ENCODE peak calls at places on chromosomes 7 and 10, in ten cellular contexts. L, J, A, V, F, W, Z, Q, E and I are unnamed samples.
A peak's percentile ranks its signal among the peaks of the same experiment; 100 is the strongest.

GRCh38 chr10:43689618-43689954 is 40.9 kb upstream of the ZNF32 start:
- DNase-seq in F (no peak), Q (no peak), W (no peak), Z (peak; percentile 60), V (no peak), A (peak; percentile 60), L (peak; percentile 56), J (peak; percentile 84), E (peak; percentile 51), I (no peak)

GRCh38 chr7:37421820-37422219 is 26.8 kb downstream of the ELMO1 start:
- DNase-seq in A (no peak), F (no peak), W (no peak), Z (no peak), J (no peak), L (no peak), E (no peak), Q (no peak), V (no peak), I (no peak)

GRCh38 chr10:43029043-43029442 is 47.8 kb upstream of the RET start:
- DNase-seq in F (no peak), J (no peak), E (no peak), L (no peak), V (no peak), A (no peak), Q (no peak), Z (no peak), W (no peak), I (no peak)

GRCh38 chr7:111150709-111151108 is 59.8 kb downstream of the LRRN3 start:
- DNase-seq in L (no peak), J (no peak), V (no peak), Q (no peak), Z (no peak), W (no peak), E (no peak), A (no peak), F (no peak), I (no peak)

GRCh38 chr7:36863901-36864701 is 139.8 kb upstream of the AOAH start:
- DNase-seq in Q (no peak), A (peak; percentile 47), E (peak; percentile 50), L (peak; percentile 60), V (no peak), Z (no peak), F (peak; percentile 38), J (no peak), W (no peak), I (no peak)

GRCh38 chr7:2953588-2954407 is 89.9 kb downstream of the CARD11 start:
- DNase-seq in J (no peak), V (no peak), F (no peak), Z (no peak), W (no peak), E (no peak), Q (no peak), L (no peak), A (no peak), I (no peak)

GRCh38 chr7:44665531-44666213 is 59.2 kb downstream of the OGDH start:
- DNase-seq in F (no peak), A (no peak), J (no peak), Q (no peak), W (peak; percentile 76), V (no peak), L (no peak), E (peak; percentile 92), Z (no peak), I (no peak)

GRCh38 chr7:120985130-120985758 is 3.3 kb upstream of the CPED1 start:
- DNase-seq in Q (no peak), F (no peak), J (no peak), L (no peak), V (no peak), W (peak; percentile 23), A (no peak), Z (no peak), E (no peak), I (no peak)

GRCh38 chr7:483656-484364 is 35.8 kb downstream of the PDGFA start:
- DNase-seq in Z (no peak), F (no peak), Q (no peak), W (no peak), J (no peak), E (no peak), A (no peak), L (no peak), V (peak; percentile 21), I (no peak)

GRCh38 chr7:130910949-130911944 is 177.2 kb upstream of the KLF14 start:
- DNase-seq in F (peak; percentile 28), E (peak; percentile 73), L (no peak), Q (no peak), W (peak; percentile 63), Z (no peak), A (no peak), V (no peak), J (no peak), I (no peak)

GRCh38 chr10:78727728-78728127 is 341.0 kb upstream of the ZMIZ1 start:
- DNase-seq in W (no peak), F (no peak), Z (no peak), L (peak; percentile 29), A (peak; percentile 53), J (peak; percentile 21), Q (no peak), V (no peak), E (no peak), I (no peak)

GRCh38 chr7:20383351-20383750 is 52.7 kb downstream of the ITGB8 start:
- DNase-seq in E (no peak), V (no peak), Q (no peak), W (no peak), F (no peak), L (no peak), Z (no peak), J (no peak), A (no peak), I (no peak)

GRCh38 chr10:79601939-79602338 is 8.8 kb upstream of the SFTPA1 start:
- DNase-seq in A (no peak), E (no peak), W (no peak), J (no peak), F (no peak), Z (no peak), L (no peak), Q (no peak), V (no peak), I (no peak)

GRCh38 chr7:25288536-25289283 is 60.4 kb upstream of the NPVF start:
- DNase-seq in Q (no peak), F (no peak), Z (no peak), A (no peak), V (no peak), J (no peak), W (no peak), E (no peak), L (peak; percentile 10), I (no peak)

GRCh38 chr7:64653721-64654401 is 12.1 kb upstream of the ZNF107 start:
- DNase-seq in L (no peak), F (no peak), Z (no peak), W (no peak), V (no peak), J (no peak), E (no peak), A (no peak), Q (no peak), I (no peak)

GRCh38 chr7:64655811-64656210 is 10.1 kb upstream of the ZNF107 start:
- DNase-seq in J (no peak), Q (no peak), A (no peak), V (no peak), F (no peak), Z (no peak), L (no peak), E (no peak), W (no peak), I (no peak)

GRCh38 chr7:64651632-64652165 is 14.2 kb upstream of the ZNF107 start:
- DNase-seq in V (no peak), F (no peak), Z (no peak), E (no peak), W (no peak), Q (no peak), L (no peak), J (no peak), A (no peak), I (no peak)

GRCh38 chr7:64656489-64656888 is 9.4 kb upstream of the ZNF107 start:
- DNase-seq in Z (no peak), E (no peak), L (no peak), V (no peak), F (no peak), A (no peak), Q (no peak), W (no peak), J (no peak), I (no peak)

GRCh38 chr7:64654796-64655548 is 11.0 kb upstream of the ZNF107 start:
- DNase-seq in L (no peak), V (no peak), Q (no peak), W (no peak), Z (no peak), F (no peak), A (no peak), E (no peak), J (no peak), I (no peak)
- H3K9me3 ChIP-seq in L (no peaks in the 10 kb centered on the region), V (no peaks in the 10 kb centered on the region), Q (no peaks in the 10 kb centered on the region), W (peaks cover 7% of the 10 kb centered on the region), Z (peaks cover 2% of the 10 kb centered on the region), F (no peaks in the 10 kb centered on the region), A (no peaks in the 10 kb centered on the region), E (no peaks in the 10 kb centered on the region), J (no peaks in the 10 kb centered on the region), I (no peaks in the 10 kb centered on the region)

DNA sequence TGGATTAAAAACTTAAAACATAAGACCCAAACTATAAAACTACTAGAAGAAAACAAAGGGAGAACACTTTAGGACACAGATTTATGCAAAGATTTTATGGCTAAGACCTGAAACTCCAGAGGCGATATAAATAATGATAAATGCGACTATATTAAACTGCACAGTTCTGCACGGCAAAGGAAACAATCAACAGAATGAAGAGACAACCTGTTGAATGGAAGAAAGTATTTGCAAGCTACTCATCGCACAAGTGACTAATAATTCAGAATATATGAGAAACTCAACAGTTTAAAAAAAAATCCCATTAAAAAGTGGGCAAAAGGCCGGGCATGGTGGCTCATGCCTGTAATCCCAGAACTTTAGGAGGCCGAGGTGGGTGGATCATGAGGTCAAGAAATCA is 73.6 kb downstream of the JMJD1C start:
- DNase-seq in Q (no peak), W (no peak), E (no peak), L (no peak), A (no peak), J (no peak), Z (no peak), V (no peak), F (no peak), I (no peak)
- H3K9me3 ChIP-seq in Q (no peaks in the 10 kb centered on the region), W (peaks cover 2% of the 10 kb centered on the region), E (no peaks in the 10 kb centered on the region), L (peaks cover 5% of the 10 kb centered on the region), A (no peaks in the 10 kb centered on the region), J (no peaks in the 10 kb centered on the region), Z (no peaks in the 10 kb centered on the region), V (no peaks in the 10 kb centered on the region), F (no peaks in the 10 kb centered on the region), I (no peaks in the 10 kb centered on the region)

GRCh38 chr10:130283234-130283574 is 147.0 kb downstream of the GLRX3 start:
- DNase-seq in A (no peak), Z (no peak), J (no peak), F (no peak), Q (no peak), W (no peak), E (no peak), L (no peak), V (no peak), I (no peak)

GRCh38 chr10:130282492-130283233 is 146.5 kb downstream of the GLRX3 start:
- DNase-seq in F (no peak), A (no peak), Z (no peak), J (no peak), L (no peak), W (no peak), E (no peak), V (no peak), Q (no peak), I (no peak)
- H3K9me3 ChIP-seq in F (peaks cover 97% of the 10 kb centered on the region), A (peaks cover 5% of the 10 kb centered on the region), Z (peaks cover 42% of the 10 kb centered on the region), J (peaks cover 93% of the 10 kb centered on the region), L (peaks cover 21% of the 10 kb centered on the region), W (peaks cover 48% of the 10 kb centered on the region), E (peaks cover 45% of the 10 kb centered on the region), V (peaks cover 7% of the 10 kb centered on the region), Q (peaks cover 24% of the 10 kb centered on the region), I (peaks cover 57% of the 10 kb centered on the region)

GRCh38 chr7:157928171-157928794 is 591.5 kb downstream of the DNAJB6 start:
- DNase-seq in F (no peak), L (no peak), Q (no peak), J (no peak), E (no peak), W (no peak), A (no peak), V (no peak), Z (no peak), I (no peak)
- H3K9me3 ChIP-seq in F (peaks cover 10% of the 10 kb centered on the region), L (no peaks in the 10 kb centered on the region), Q (peaks cover 5% of the 10 kb centered on the region), J (no peaks in the 10 kb centered on the region), E (peaks cover 13% of the 10 kb centered on the region), W (peaks cover 53% of the 10 kb centered on the region), A (no peaks in the 10 kb centered on the region), V (peaks cover 18% of the 10 kb centered on the region), Z (peaks cover 5% of the 10 kb centered on the region), I (peaks cover 8% of the 10 kb centered on the region)